ENCODE peak calls at places on chromosomes 13 and 19, in five cellular contexts. Y is NCI-H2081; I is T-helper 17 cell; H is stimulated activated CD8-positive, alpha-beta memory T cell treated with anti-CD3 and anti-CD28 coated beads, Interleukin-4, amount 100 ng/mL, for 4 hours; E is ovary. V is an unnamed sample.

GRCh38 chr19:21322528-21322927 is 6.7 kb downstream of the ZNF708 start:
- DNase-seq in Y (no peak), I (no peak), H (no peak), E (no peak), V (no peak)

GRCh38 chr19:38932425-38933179 is 1.9 kb downstream of the MRPS12 start:
- DNase-seq in Y (peak; percentile 12), I (peak; percentile 24), H (no peak), E (peak; percentile 50), V (peak; percentile 39)

GRCh38 chr19:46691948-46692347 is 25.0 kb downstream of the PRKD2 start:
- DNase-seq in Y (no peak), I (no peak), H (no peak), E (no peak), V (no peak)

GRCh38 chr19:32809254-32809653 is 60.3 kb downstream of the SLC7A9 start:
- DNase-seq in Y (no peak), I (no peak), H (no peak), E (no peak), V (no peak)

GRCh38 chr13:109680288-109680687 is 106.1 kb downstream of the IRS2 start:
- DNase-seq in Y (no peak), I (no peak), H (no peak), E (no peak), V (no peak)

GRCh38 chr13:41188584-41188983 is 5.8 kb downstream of the KBTBD7 start:
- DNase-seq in Y (no peak), I (no peak), H (no peak), E (no peak), V (no peak)

GRCh38 chr19:15534957-15535864 is 26.9 kb downstream of the CYP4F22 start:
- DNase-seq in Y (no peak), I (no peak), H (no peak), E (no peak), V (no peak)

GRCh38 chr13:113139580-113139979 is 17.0 kb downstream of the F10 start:
- DNase-seq in Y (no peak), I (no peak), H (no peak), E (no peak), V (no peak)

GRCh38 chr13:101919541-101920306 is 467.2 kb downstream of the ITGBL1 start:
- DNase-seq in Y (peak; percentile 28), I (no peak), H (no peak), E (no peak), V (no peak)

GRCh38 chr19:3243851-3244700 is 19.6 kb downstream of the CELF5 start:
- DNase-seq in Y (no peak), I (peak; percentile 46), H (no peak), E (peak; percentile 68), V (no peak)

GRCh38 chr13:64417609-64418008 is 2812.5 kb downstream of the PCDH9 start:
- DNase-seq in Y (no peak), I (no peak), H (no peak), E (no peak), V (no peak)

GRCh38 chr13:51838235-51838846 is 6.6 kb downstream of the TMEM272 start:
- DNase-seq in Y (no peak), I (no peak), H (no peak), E (no peak), V (no peak)

GRCh38 chr19:33219261-33219812 is 6.3 kb downstream of the SLC7A10 start:
- DNase-seq in Y (no peak), I (no peak), H (no peak), E (no peak), V (no peak)

GRCh38 chr19:39398297-39398864 is 7.2 kb downstream of the MED29 start:
- DNase-seq in Y (no peak), I (no peak), H (no peak), E (peak; percentile 53), V (no peak)

GRCh38 chr13:63279136-63279535 is 1863.5 kb upstream of the PCDH20 start:
- DNase-seq in Y (no peak), I (no peak), H (no peak), E (no peak), V (no peak)

GRCh38 chr13:72648513-72649065 is 78.8 kb downstream of the MZT1 start:
- DNase-seq in Y (no peak), I (no peak), H (no peak), E (no peak), V (no peak)

GRCh38 chr19:34254552-34255432 is at the start of gene GARRE1:
- DNase-seq in Y (no peak), I (peak; percentile 11), H (peak; percentile 55), E (peak; percentile 73), V (peak; percentile 76)

GRCh38 chr19:11420894-11421606 is 1.9 kb upstream of the RGL3 start:
- DNase-seq in Y (no peak), I (no peak), H (no peak), E (no peak), V (no peak)

GRCh38 chr13:27338816-27339215 is 68.2 kb downstream of the RASL11A start:
- DNase-seq in Y (no peak), I (no peak), H (no peak), E (no peak), V (no peak)

GRCh38 chr13:49421391-49421790 is 22.5 kb downstream of the CAB39L start:
- DNase-seq in Y (no peak), I (no peak), H (no peak), E (no peak), V (no peak)

GRCh38 chr13:52454459-52454824 is 836 bp upstream of the CKAP2 start:
- DNase-seq in Y (peak; percentile 8), I (peak; percentile 10), H (no peak), E (no peak), V (no peak)

GRCh38 chr19:15297416-15298224 is 34.7 kb downstream of the BRD4 start:
- DNase-seq in Y (peak; percentile 27), I (no peak), H (no peak), E (no peak), V (no peak)

GRCh38 chr13:112923962-112924361 is 45.1 kb upstream of the MCF2L start:
- DNase-seq in Y (no peak), I (no peak), H (no peak), E (no peak), V (no peak)

GRCh38 chr19:36771275-36772231 is 1.1 kb downstream of the ZNF850 start:
- DNase-seq in Y (peak; percentile 51), I (no peak), H (no peak), E (peak; percentile 89), V (no peak)

GRCh38 chr19:48501446-48501960 is 10.1 kb downstream of the LMTK3 start:
- DNase-seq in Y (no peak), I (no peak), H (no peak), E (no peak), V (peak; percentile 49)

GRCh38 chr13:108342369-108343289 is 73.1 kb downstream of the TNFSF13B start:
- DNase-seq in Y (peak; percentile 12), I (no peak), H (no peak), E (no peak), V (no peak)